ENCODE peak calls at places on chromosome 22, in eight cellular contexts. D, P, S, G, B, V, X and N are unnamed samples.

GRCh38 chr22:39299829-39300178 is 19.6 kb downstream of the RPL3 start:
- DNase-seq in D (no peak), P (no peak), S (no peak), G (no peak), B (no peak), V (no peak), X (no peak), N (no peak)

GRCh38 chr22:24391836-24392217 is 35.6 kb upstream of the ADORA2A start:
- DNase-seq in D (no peak), P (no peak), S (peak), G (no peak), B (no peak), V (no peak), X (peak), N (no peak)

GRCh38 chr22:25453557-25453956 is 110.9 kb upstream of the GRK3 start:
- DNase-seq in D (no peak), P (no peak), S (no peak), G (peak), B (no peak), V (no peak), X (no peak), N (no peak)

GRCh38 chr22:22164541-22165272 is 79.9 kb upstream of the VPREB1 start:
- DNase-seq in D (no peak), P (no peak), S (no peak), G (no peak), B (no peak), V (no peak), X (no peak), N (no peak)

GRCh38 chr22:24466831-24467249 is 28.3 kb upstream of the UPB1 start:
- DNase-seq in D (no peak), P (peak), S (peak), G (no peak), B (no peak), V (no peak), X (peak), N (no peak)

GRCh38 chr22:25057013-25057881 is 104.7 kb downstream of the KIAA1671 start:
- DNase-seq in D (peak), P (peak), S (peak), G (peak), B (no peak), V (peak), X (peak), N (peak)

GRCh38 chr22:39658367-39658766 is 87.8 kb downstream of the CACNA1I start:
- DNase-seq in D (no peak), P (no peak), S (no peak), G (peak), B (no peak), V (peak), X (no peak), N (no peak)

GRCh38 chr22:42114721-42115120 is 15.9 kb downstream of the CYP2D6 start:
- DNase-seq in D (no peak), P (no peak), S (peak), G (peak), B (no peak), V (peak), X (peak), N (no peak)

GRCh38 chr22:27804683-27805297 is 3.2 kb upstream of the MN1 start:
- DNase-seq in D (no peak), P (peak), S (peak), G (peak), B (no peak), V (peak), X (no peak), N (no peak)

GRCh38 chr22:35357883-35358621 is 22.8 kb upstream of the HMOX1 start:
- DNase-seq in D (no peak), P (no peak), S (no peak), G (no peak), B (no peak), V (peak), X (no peak), N (no peak)

GRCh38 chr22:21003782-21004181 is 1.9 kb upstream of the THAP7 start:
- DNase-seq in D (no peak), P (no peak), S (no peak), G (no peak), B (no peak), V (no peak), X (no peak), N (no peak)

GRCh38 chr22:32539631-32540449 is 65.2 kb downstream of the FBXO7 start:
- DNase-seq in D (no peak), P (no peak), S (no peak), G (peak), B (no peak), V (no peak), X (no peak), N (no peak)

GRCh38 chr22:39241632-39242388 is 3.0 kb downstream of the PDGFB start:
- DNase-seq in D (no peak), P (no peak), S (no peak), G (peak), B (no peak), V (no peak), X (no peak), N (no peak)

GRCh38 chr22:49976439-49977175 is 16.0 kb downstream of the PIM3 start:
- DNase-seq in D (peak), P (no peak), S (no peak), G (peak), B (no peak), V (no peak), X (no peak), N (no peak)

GRCh38 chr22:50307891-50308596 is 598 bp upstream of the PLXNB2 start:
- DNase-seq in D (no peak), P (peak), S (no peak), G (no peak), B (no peak), V (no peak), X (no peak), N (no peak)

GRCh38 chr22:41564563-41564962 is 3.8 kb downstream of the CSDC2 start:
- DNase-seq in D (no peak), P (no peak), S (no peak), G (no peak), B (no peak), V (no peak), X (no peak), N (no peak)

GRCh38 chr22:39149915-39150847 is 2.3 kb downstream of the CBX7 start:
- DNase-seq in D (no peak), P (no peak), S (no peak), G (no peak), B (no peak), V (no peak), X (no peak), N (no peak)

GRCh38 chr22:48900327-48900597 is 927.4 kb downstream of the BRD1 start:
- DNase-seq in D (no peak), P (no peak), S (no peak), G (no peak), B (no peak), V (no peak), X (no peak), N (no peak)

GRCh38 chr22:40911772-40912171 is 39.4 kb upstream of the RBX1 start:
- DNase-seq in D (no peak), P (no peak), S (no peak), G (no peak), B (no peak), V (no peak), X (peak), N (no peak)

GRCh38 chr22:48459259-48459658 is 1368.4 kb downstream of the BRD1 start:
- DNase-seq in D (no peak), P (no peak), S (no peak), G (no peak), B (no peak), V (no peak), X (no peak), N (no peak)

GRCh38 chr22:25406510-25407210 is 157.8 kb upstream of the GRK3 start:
- DNase-seq in D (no peak), P (no peak), S (no peak), G (no peak), B (no peak), V (no peak), X (no peak), N (no peak)

GRCh38 chr22:31647516-31647915 is 14.5 kb downstream of the PISD start:
- DNase-seq in D (no peak), P (no peak), S (peak), G (no peak), B (no peak), V (no peak), X (peak), N (no peak)

GRCh38 chr22:25399649-25400151 is 164.8 kb upstream of the GRK3 start:
- DNase-seq in D (no peak), P (no peak), S (no peak), G (no peak), B (no peak), V (no peak), X (no peak), N (no peak)

GRCh38 chr22:50674606-50675552 is 2.3 kb downstream of the SHANK3 start:
- DNase-seq in D (no peak), P (no peak), S (peak), G (peak), B (no peak), V (no peak), X (no peak), N (peak)

GRCh38 chr22:19499880-19500242 is 20.1 kb downstream of the CDC45 start:
- DNase-seq in D (no peak), P (no peak), S (no peak), G (no peak), B (no peak), V (no peak), X (no peak), N (no peak)

GRCh38 chr22:30635273-30636225 is at the start of gene SLC35E4:
- DNase-seq in D (peak), P (peak), S (peak), G (peak), B (peak), V (peak), X (peak), N (peak)
- TF ChIP-seq CTCF in D (no peak), P (peak), S (peak), G (no peak), B (no peak), V (no peak), X (peak), N (peak)

GRCh38 chr22:17218341-17218740 is 894 bp downstream of the ADA2 start:
- DNase-seq in D (no peak), P (no peak), S (no peak), G (peak), B (no peak), V (no peak), X (no peak), N (no peak)

GRCh38 chr22:17213976-17214375 is 5.3 kb downstream of the ADA2 start:
- DNase-seq in D (no peak), P (peak), S (peak), G (peak), B (no peak), V (no peak), X (peak), N (no peak)

GRCh38 chr22:17222503-17222902 is 3.3 kb upstream of the ADA2 start:
- DNase-seq in D (no peak), P (no peak), S (no peak), G (no peak), B (no peak), V (no peak), X (no peak), N (no peak)

GRCh38 chr22:17214416-17215043 is 4.7 kb downstream of the ADA2 start:
- DNase-seq in D (no peak), P (no peak), S (no peak), G (no peak), B (no peak), V (no peak), X (no peak), N (no peak)

DNA sequence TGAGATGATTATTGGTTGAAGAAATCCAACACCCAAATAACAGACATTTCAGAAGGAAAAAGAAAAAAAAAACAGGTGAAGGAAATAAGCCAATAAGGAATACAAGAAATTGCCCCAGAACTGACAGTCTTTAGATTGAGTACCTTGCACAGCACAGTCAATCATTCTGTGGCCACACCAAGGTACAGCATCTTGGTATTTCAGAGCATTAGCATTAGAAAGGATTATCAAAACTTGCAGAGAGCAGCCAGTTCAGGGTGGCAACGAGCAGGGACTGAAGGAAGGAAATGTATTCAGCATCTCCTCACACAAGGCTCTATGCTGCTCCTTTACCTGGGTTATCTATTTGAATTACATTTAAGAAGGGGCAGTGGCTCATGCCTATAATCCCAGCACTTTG is 2.1 kb downstream of the ADA2 start:
- DNase-seq in D (no peak), P (no peak), S (no peak), G (peak), B (no peak), V (no peak), X (no peak), N (no peak)
- TF ChIP-seq CTCF in D (no peak), P (no peak), S (no peak), G (peak), B (no peak), V (no peak), X (no peak), N (no peak)

GRCh38 chr22:30115705-30116104 is 35.4 kb downstream of the HORMAD2 start:
- DNase-seq in D (no peak), P (no peak), S (peak), G (no peak), B (no peak), V (no peak), X (no peak), N (no peak)
- TF ChIP-seq CTCF in D (no peak), P (no peak), S (peak), G (no peak), B (no peak), V (no peak), X (no peak), N (no peak)

DNA sequence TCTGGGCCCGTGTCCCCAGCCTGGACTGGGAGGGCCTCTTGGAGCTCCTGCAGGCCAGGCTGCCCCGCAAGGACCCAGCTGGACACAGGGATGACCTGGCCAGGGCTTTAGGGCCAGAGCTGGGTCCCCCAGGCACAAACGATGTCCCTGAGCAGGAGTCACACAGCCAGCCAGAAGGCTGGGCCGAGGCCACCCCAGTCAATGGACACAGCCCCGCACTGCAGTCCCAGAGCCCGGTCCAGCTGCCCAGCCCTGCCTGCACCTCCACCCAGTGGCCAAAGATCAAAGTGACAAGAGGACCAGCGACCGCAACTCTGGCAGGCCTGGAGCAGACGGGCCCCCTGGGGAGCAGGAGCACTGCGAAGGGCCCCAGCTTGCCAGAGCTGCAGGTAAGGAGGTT is 38.2 kb downstream of the TRIOBP start:
- DNase-seq in D (no peak), P (no peak), S (no peak), G (no peak), B (no peak), V (peak), X (no peak), N (no peak)
- TF ChIP-seq CTCF in D (no peak), P (peak), S (peak), G (no peak), B (peak), V (peak), X (peak), N (peak)

GRCh38 chr22:28905433-28905832 is 22.1 kb downstream of the ZNRF3 start:
- DNase-seq in D (no peak), P (no peak), S (no peak), G (no peak), B (no peak), V (no peak), X (no peak), N (no peak)

GRCh38 chr22:28903719-28904118 is 20.3 kb downstream of the ZNRF3 start:
- DNase-seq in D (no peak), P (no peak), S (no peak), G (no peak), B (no peak), V (no peak), X (no peak), N (no peak)

GRCh38 chr22:28902490-28902889 is 19.1 kb downstream of the ZNRF3 start:
- DNase-seq in D (no peak), P (no peak), S (no peak), G (no peak), B (no peak), V (no peak), X (no peak), N (no peak)

GRCh38 chr22:28904211-28904808 is 20.9 kb downstream of the ZNRF3 start:
- DNase-seq in D (no peak), P (no peak), S (no peak), G (no peak), B (no peak), V (no peak), X (no peak), N (no peak)

GRCh38 chr22:28903080-28903479 is 19.7 kb downstream of the ZNRF3 start:
- DNase-seq in D (no peak), P (peak), S (no peak), G (no peak), B (no peak), V (no peak), X (no peak), N (no peak)
- TF ChIP-seq CTCF in D (no peak), P (no peak), S (no peak), G (no peak), B (no peak), V (no peak), X (no peak), N (no peak)

DNA sequence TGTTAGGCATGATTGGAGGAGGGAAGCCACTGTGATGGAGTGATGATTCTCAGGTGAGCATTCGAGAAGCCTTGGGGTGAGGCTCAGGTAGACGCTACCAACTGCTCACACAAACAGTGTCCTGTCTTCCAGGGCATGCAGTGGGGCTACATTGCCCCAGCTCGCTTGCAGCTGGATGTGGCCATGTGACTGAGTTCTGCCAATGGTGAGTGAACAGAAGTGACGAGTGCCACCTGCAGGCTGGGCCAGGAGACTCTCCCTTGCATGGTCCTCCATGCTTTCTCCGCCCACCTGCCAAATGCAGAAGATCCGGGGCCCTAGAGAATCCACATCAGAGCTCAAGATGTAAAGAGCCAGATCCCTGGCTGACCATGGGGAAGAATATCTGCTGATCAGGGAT is 195.9 kb downstream of the BCR start:
- DNase-seq in D (no peak), P (no peak), S (peak), G (peak), B (no peak), V (peak), X (no peak), N (no peak)
- TF ChIP-seq CTCF in D (no peak), P (no peak), S (peak), G (no peak), B (no peak), V (peak), X (peak), N (no peak)